ENCODE peak calls at places on chromosomes 1 and 21, in eight cellular contexts. One of them, this sample, is unnamed.

GRCh38 chr1:172898866-172899265 is 151.9 kb downstream of the TNFSF18 start:
- DNase-seq in PC-3: no peak
- DNase-seq in mucosa of descending colon: no peak
- DNase-seq in MCF 10A: no peak
- DNase-seq in neural crest cell: no peak
- DNase-seq in suprapubic skin: no peak
- DNase-seq in GM12864: no peak
- DNase-seq in heart right ventricle: no peak
- DNase-seq in this sample: no peak

GRCh38 chr1:198829948-198830347 is 191.1 kb downstream of the PTPRC start:
- DNase-seq in suprapubic skin: no peak
- DNase-seq in neural crest cell: no peak
- DNase-seq in PC-3: no peak
- DNase-seq in MCF 10A: peak; percentile 20
- DNase-seq in mucosa of descending colon: no peak
- DNase-seq in heart right ventricle: no peak
- DNase-seq in GM12864: no peak
- DNase-seq in this sample: no peak

GRCh38 chr1:230002164-230002803 is 64.8 kb upstream of the GALNT2 start:
- DNase-seq in GM12864: no peak
- DNase-seq in neural crest cell: no peak
- DNase-seq in heart right ventricle: peak; percentile 32
- DNase-seq in mucosa of descending colon: no peak
- DNase-seq in MCF 10A: peak; percentile 57
- DNase-seq in PC-3: no peak
- DNase-seq in suprapubic skin: no peak
- DNase-seq in this sample: no peak

GRCh38 chr21:29196664-29197052 is 66.2 kb downstream of the MAP3K7CL start:
- DNase-seq in PC-3: peak; percentile 9
- DNase-seq in MCF 10A: no peak
- DNase-seq in neural crest cell: no peak
- DNase-seq in suprapubic skin: no peak
- DNase-seq in GM12864: no peak
- DNase-seq in heart right ventricle: no peak
- DNase-seq in mucosa of descending colon: no peak
- DNase-seq in this sample: no peak

GRCh38 chr1:207935166-207935583 is 24.2 kb upstream of the CD34 start:
- DNase-seq in suprapubic skin: no peak
- DNase-seq in mucosa of descending colon: no peak
- DNase-seq in heart right ventricle: no peak
- DNase-seq in PC-3: no peak
- DNase-seq in GM12864: peak; percentile 68
- DNase-seq in neural crest cell: no peak
- DNase-seq in MCF 10A: no peak
- DNase-seq in this sample: no peak

GRCh38 chr21:42844411-42845113 is 34.8 kb downstream of the WDR4 start:
- DNase-seq in heart right ventricle: peak; percentile 65
- DNase-seq in PC-3: no peak
- DNase-seq in suprapubic skin: peak; percentile 47
- DNase-seq in GM12864: no peak
- DNase-seq in neural crest cell: no peak
- DNase-seq in mucosa of descending colon: peak; percentile 29
- DNase-seq in MCF 10A: no peak
- DNase-seq in this sample: no peak

GRCh38 chr21:17802568-17802967 is 16.6 kb downstream of the C21orf91 start:
- DNase-seq in GM12864: no peak
- DNase-seq in neural crest cell: no peak
- DNase-seq in heart right ventricle: no peak
- DNase-seq in PC-3: no peak
- DNase-seq in mucosa of descending colon: no peak
- DNase-seq in MCF 10A: peak; percentile 27
- DNase-seq in suprapubic skin: no peak
- DNase-seq in this sample: no peak

GRCh38 chr1:169618367-169618766 is 11.6 kb downstream of the SELP start:
- DNase-seq in heart right ventricle: no peak
- DNase-seq in MCF 10A: no peak
- DNase-seq in suprapubic skin: no peak
- DNase-seq in PC-3: no peak
- DNase-seq in neural crest cell: no peak
- DNase-seq in GM12864: no peak
- DNase-seq in mucosa of descending colon: no peak
- DNase-seq in this sample: no peak

DNA sequence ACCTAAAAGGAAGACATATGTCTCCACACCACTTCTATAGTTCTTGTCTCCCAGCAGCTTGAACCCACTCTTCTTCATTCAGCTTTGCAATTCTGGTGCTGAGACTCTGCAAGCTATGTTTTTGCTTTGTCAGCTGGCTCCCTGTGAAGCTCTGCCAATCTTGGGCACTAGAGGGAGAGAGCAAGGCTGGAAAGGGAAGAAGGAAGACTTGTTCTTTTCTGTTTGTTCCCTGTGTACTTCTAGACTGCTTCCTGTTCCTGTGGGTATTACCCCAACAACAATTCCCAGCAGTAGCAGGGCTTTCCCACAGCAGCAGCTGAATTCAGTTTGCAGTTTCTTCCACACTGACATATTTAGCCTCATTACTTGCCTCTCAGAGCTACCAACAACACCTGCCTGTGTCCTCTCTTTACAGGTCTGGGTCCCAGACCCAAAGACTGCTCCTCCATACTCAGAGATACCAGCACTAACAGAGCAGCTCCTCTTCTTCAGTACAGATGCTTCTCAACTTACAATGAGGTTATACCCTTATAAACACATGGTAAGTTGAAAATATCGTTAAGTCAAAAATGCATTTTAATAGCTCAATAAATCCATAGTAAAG is 275.2 kb upstream of the NEGR1 start:
- DNase-seq in PC-3: peak; percentile 49
- DNase-seq in mucosa of descending colon: no peak
- DNase-seq in GM12864: no peak
- DNase-seq in MCF 10A: peak; percentile 34
- DNase-seq in heart right ventricle: no peak
- DNase-seq in neural crest cell: no peak
- DNase-seq in suprapubic skin: no peak
- DNase-seq in this sample: no peak
- TF ChIP-seq CTCF in PC-3: peak; percentile 52
- TF ChIP-seq CTCF in mucosa of descending colon: no peak
- TF ChIP-seq CTCF in GM12864: peak; percentile 9
- TF ChIP-seq CTCF in MCF 10A: no peak
- TF ChIP-seq CTCF in heart right ventricle: peak; percentile 43
- TF ChIP-seq CTCF in neural crest cell: peak; percentile 37
- TF ChIP-seq CTCF in suprapubic skin: no peak
- TF ChIP-seq CTCF in this sample: no peak

GRCh38 chr1:45647248-45648021 is 23.6 kb upstream of the CCDC17 start:
- DNase-seq in neural crest cell: no peak
- DNase-seq in suprapubic skin: no peak
- DNase-seq in MCF 10A: no peak
- DNase-seq in PC-3: no peak
- DNase-seq in mucosa of descending colon: no peak
- DNase-seq in GM12864: no peak
- DNase-seq in heart right ventricle: no peak
- DNase-seq in this sample: no peak

GRCh38 chr1:45640293-45640692 is 16.4 kb upstream of the CCDC17 start:
- DNase-seq in heart right ventricle: no peak
- DNase-seq in suprapubic skin: no peak
- DNase-seq in neural crest cell: no peak
- DNase-seq in GM12864: no peak
- DNase-seq in MCF 10A: no peak
- DNase-seq in mucosa of descending colon: no peak
- DNase-seq in PC-3: no peak
- DNase-seq in this sample: no peak

GRCh38 chr1:45644661-45645060 is 20.8 kb upstream of the CCDC17 start:
- DNase-seq in neural crest cell: no peak
- DNase-seq in suprapubic skin: no peak
- DNase-seq in PC-3: no peak
- DNase-seq in GM12864: no peak
- DNase-seq in heart right ventricle: no peak
- DNase-seq in mucosa of descending colon: no peak
- DNase-seq in MCF 10A: no peak
- DNase-seq in this sample: no peak

GRCh38 chr1:45643341-45643740 is 19.5 kb upstream of the CCDC17 start:
- DNase-seq in PC-3: no peak
- DNase-seq in GM12864: no peak
- DNase-seq in MCF 10A: no peak
- DNase-seq in mucosa of descending colon: no peak
- DNase-seq in suprapubic skin: no peak
- DNase-seq in heart right ventricle: no peak
- DNase-seq in neural crest cell: no peak
- DNase-seq in this sample: no peak

DNA sequence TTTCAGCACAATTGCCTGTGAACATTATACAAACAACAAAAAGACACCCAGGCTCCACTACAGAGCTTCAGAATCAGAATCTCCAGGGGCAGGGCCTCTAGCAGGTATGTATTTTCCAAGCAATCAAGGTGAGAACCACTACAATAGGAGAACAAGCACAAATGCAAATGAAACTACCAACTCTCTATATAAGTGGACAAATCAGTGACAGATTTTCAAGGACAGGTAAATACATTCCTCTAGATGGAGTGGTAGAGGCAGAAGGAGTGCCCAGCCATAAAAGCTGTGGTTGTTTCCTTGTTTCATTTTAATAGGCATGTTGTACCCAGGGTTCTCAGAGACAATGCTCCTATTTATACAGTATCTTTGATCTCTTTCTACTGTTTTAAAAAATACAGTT is 20.1 kb upstream of the CCDC17 start:
- DNase-seq in GM12864: no peak
- DNase-seq in heart right ventricle: no peak
- DNase-seq in suprapubic skin: no peak
- DNase-seq in MCF 10A: no peak
- DNase-seq in mucosa of descending colon: no peak
- DNase-seq in PC-3: peak; percentile 43
- DNase-seq in neural crest cell: no peak
- DNase-seq in this sample: no peak
- TF ChIP-seq CTCF in GM12864: no peak
- TF ChIP-seq CTCF in heart right ventricle: peak; percentile 28
- TF ChIP-seq CTCF in suprapubic skin: no peak
- TF ChIP-seq CTCF in MCF 10A: no peak
- TF ChIP-seq CTCF in mucosa of descending colon: peak; percentile 17
- TF ChIP-seq CTCF in PC-3: peak; percentile 52
- TF ChIP-seq CTCF in neural crest cell: no peak
- TF ChIP-seq CTCF in this sample: no peak

GRCh38 chr1:9722378-9722749 is 70.8 kb downstream of the PIK3CD start:
- DNase-seq in neural crest cell: no peak
- DNase-seq in GM12864: no peak
- DNase-seq in mucosa of descending colon: no peak
- DNase-seq in heart right ventricle: no peak
- DNase-seq in PC-3: no peak
- DNase-seq in suprapubic skin: no peak
- DNase-seq in MCF 10A: no peak
- DNase-seq in this sample: no peak

GRCh38 chr1:9718006-9718680 is 66.6 kb downstream of the PIK3CD start:
- DNase-seq in suprapubic skin: no peak
- DNase-seq in neural crest cell: no peak
- DNase-seq in PC-3: no peak
- DNase-seq in MCF 10A: no peak
- DNase-seq in heart right ventricle: no peak
- DNase-seq in GM12864: no peak
- DNase-seq in mucosa of descending colon: no peak
- DNase-seq in this sample: no peak

GRCh38 chr1:9721606-9722377 is 70.3 kb downstream of the PIK3CD start:
- DNase-seq in PC-3: peak; percentile 32
- DNase-seq in GM12864: no peak
- DNase-seq in suprapubic skin: no peak
- DNase-seq in mucosa of descending colon: no peak
- DNase-seq in heart right ventricle: peak; percentile 43
- DNase-seq in neural crest cell: peak; percentile 85
- DNase-seq in MCF 10A: peak; percentile 30
- DNase-seq in this sample: peak; percentile 68

GRCh38 chr1:9720785-9721605 is 69.5 kb downstream of the PIK3CD start:
- DNase-seq in PC-3: no peak
- DNase-seq in suprapubic skin: no peak
- DNase-seq in GM12864: no peak
- DNase-seq in mucosa of descending colon: no peak
- DNase-seq in heart right ventricle: no peak
- DNase-seq in neural crest cell: no peak
- DNase-seq in MCF 10A: no peak
- DNase-seq in this sample: no peak

GRCh38 chr1:9719978-9720722 is 68.6 kb downstream of the PIK3CD start:
- DNase-seq in suprapubic skin: no peak
- DNase-seq in heart right ventricle: no peak
- DNase-seq in neural crest cell: no peak
- DNase-seq in PC-3: no peak
- DNase-seq in GM12864: no peak
- DNase-seq in mucosa of descending colon: no peak
- DNase-seq in MCF 10A: no peak
- DNase-seq in this sample: no peak
- TF ChIP-seq CTCF in suprapubic skin: no peak
- TF ChIP-seq CTCF in heart right ventricle: no peak
- TF ChIP-seq CTCF in neural crest cell: no peak
- TF ChIP-seq CTCF in PC-3: no peak
- TF ChIP-seq CTCF in GM12864: peak; percentile 9
- TF ChIP-seq CTCF in mucosa of descending colon: no peak
- TF ChIP-seq CTCF in MCF 10A: no peak
- TF ChIP-seq CTCF in this sample: no peak

GRCh38 chr1:117342397-117342796 is 24.9 kb upstream of the MAN1A2 start:
- DNase-seq in suprapubic skin: no peak
- DNase-seq in mucosa of descending colon: no peak
- DNase-seq in neural crest cell: no peak
- DNase-seq in MCF 10A: no peak
- DNase-seq in GM12864: no peak
- DNase-seq in heart right ventricle: no peak
- DNase-seq in PC-3: no peak
- DNase-seq in this sample: no peak

GRCh38 chr1:117336087-117336817 is 31.0 kb upstream of the MAN1A2 start:
- DNase-seq in neural crest cell: no peak
- DNase-seq in PC-3: peak; percentile 38
- DNase-seq in suprapubic skin: no peak
- DNase-seq in MCF 10A: no peak
- DNase-seq in heart right ventricle: no peak
- DNase-seq in GM12864: no peak
- DNase-seq in mucosa of descending colon: no peak
- DNase-seq in this sample: no peak

GRCh38 chr1:117335376-117336086 is 31.7 kb upstream of the MAN1A2 start:
- DNase-seq in MCF 10A: no peak
- DNase-seq in neural crest cell: no peak
- DNase-seq in mucosa of descending colon: no peak
- DNase-seq in PC-3: no peak
- DNase-seq in GM12864: no peak
- DNase-seq in heart right ventricle: no peak
- DNase-seq in suprapubic skin: no peak
- DNase-seq in this sample: no peak

GRCh38 chr1:117341123-117341522 is 26.1 kb upstream of the MAN1A2 start:
- DNase-seq in suprapubic skin: no peak
- DNase-seq in mucosa of descending colon: no peak
- DNase-seq in PC-3: no peak
- DNase-seq in GM12864: no peak
- DNase-seq in MCF 10A: no peak
- DNase-seq in heart right ventricle: no peak
- DNase-seq in neural crest cell: no peak
- DNase-seq in this sample: no peak

DNA sequence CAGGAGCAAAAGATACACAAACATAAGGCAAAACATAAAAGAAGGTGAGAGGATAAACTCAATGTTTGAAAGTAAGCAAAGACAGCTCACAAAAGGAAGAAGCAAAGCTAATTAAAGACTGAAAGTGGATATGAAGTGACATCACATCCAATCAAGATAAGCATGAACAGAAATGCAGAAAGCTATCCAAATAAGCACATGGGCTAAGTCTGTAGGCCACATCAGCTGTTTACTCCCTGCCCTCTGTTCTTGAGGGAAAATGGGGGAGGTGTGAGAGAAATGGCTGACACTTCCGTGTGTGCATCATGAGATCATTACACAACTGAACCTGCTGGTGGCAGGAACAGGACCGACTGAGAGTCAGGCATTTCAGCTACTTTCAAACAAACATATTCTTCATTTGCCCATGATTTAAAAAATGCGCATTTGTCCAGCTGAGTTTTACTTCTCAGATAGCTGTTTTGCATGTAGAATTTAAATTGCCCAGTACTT is 27.3 kb upstream of the MAN1A2 start:
- DNase-seq in PC-3: peak; percentile 53
- DNase-seq in suprapubic skin: no peak
- DNase-seq in GM12864: no peak
- DNase-seq in neural crest cell: no peak
- DNase-seq in MCF 10A: peak; percentile 49
- DNase-seq in mucosa of descending colon: no peak
- DNase-seq in heart right ventricle: no peak
- DNase-seq in this sample: no peak
- TF ChIP-seq CTCF in PC-3: peak; percentile 22
- TF ChIP-seq CTCF in suprapubic skin: no peak
- TF ChIP-seq CTCF in GM12864: no peak
- TF ChIP-seq CTCF in neural crest cell: no peak
- TF ChIP-seq CTCF in MCF 10A: no peak
- TF ChIP-seq CTCF in mucosa of descending colon: no peak
- TF ChIP-seq CTCF in heart right ventricle: no peak
- TF ChIP-seq CTCF in this sample: no peak

This sample was measured in mesothelial cell of epicardium.